ENCODE peak calls at places on chromosomes 4 and X, in four cellular contexts. I, F, M and N are unnamed samples. For H3K27me3, the result is how much of the 10 kb centered on the place peaks cover.

GRCh38 chrX:106917830-106918500 is 2.2 kb upstream of the CLDN2 start:
- DNase-seq in I (peak), F (no peak), M (no peak), N (no peak)

GRCh38 chr4:41390661-41391060 is 133.9 kb downstream of the UCHL1 start:
- DNase-seq in I (no peak), F (no peak), M (no peak), N (no peak)

GRCh38 chrX:40877869-40878268 is 142.5 kb upstream of the MED14 start:
- DNase-seq in I (no peak), F (peak), M (no peak), N (no peak)

GRCh38 chr4:81714251-81714650 is 242.5 kb upstream of the RASGEF1B start:
- DNase-seq in I (no peak), F (no peak), M (no peak), N (no peak)

GRCh38 chr4:79862842-79863241 is 210.2 kb downstream of the ANTXR2 start:
- DNase-seq in I (no peak), F (no peak), M (no peak), N (no peak)

GRCh38 chr4:189022441-189023035 is 883.3 kb downstream of the TRIML1 start:
- DNase-seq in I (peak), F (no peak), M (no peak), N (no peak)

GRCh38 chrX:16946971-16947562 is 609 bp downstream of the REPS2 start:
- DNase-seq in I (no peak), F (no peak), M (no peak), N (no peak)

GRCh38 chrX:114162068-114162735 is 421.7 kb upstream of the HTR2C start:
- DNase-seq in I (no peak), F (no peak), M (no peak), N (no peak)

GRCh38 chr4:118799235-118799932 is 36.5 kb downstream of the SEC24D start:
- DNase-seq in I (no peak), F (no peak), M (no peak), N (no peak)

GRCh38 chr4:76178296-76178695 is 30.1 kb upstream of the NUP54 start:
- DNase-seq in I (no peak), F (no peak), M (no peak), N (no peak)

GRCh38 chrX:7149421-7149820 is 1.5 kb upstream of the PUDP start:
- DNase-seq in I (no peak), F (no peak), M (no peak), N (no peak)

GRCh38 chrX:39065051-39065871 is 264.0 kb downstream of the MID1IP1 start:
- DNase-seq in I (no peak), F (no peak), M (no peak), N (no peak)

GRCh38 chr4:75306496-75306895 is 207.7 kb downstream of the RCHY1 start:
- DNase-seq in I (no peak), F (no peak), M (no peak), N (no peak)

GRCh38 chr4:163967263-163967662 is 472.8 kb downstream of the TMA16 start:
- DNase-seq in I (no peak), F (no peak), M (no peak), N (no peak)

GRCh38 chr4:148330161-148330560 is 112.1 kb downstream of the NR3C2 start:
- DNase-seq in I (no peak), F (peak), M (no peak), N (no peak)

GRCh38 chr4:128524311-128524710 is 236.7 kb upstream of the PGRMC2 start:
- DNase-seq in I (peak), F (no peak), M (peak), N (no peak)

GRCh38 chr4:166637816-166638215 is 596.5 kb downstream of the SPOCK3 start:
- DNase-seq in I (no peak), F (no peak), M (no peak), N (no peak)

GRCh38 chr4:104897297-104897645 is 249.4 kb upstream of the TET2 start:
- DNase-seq in I (no peak), F (no peak), M (no peak), N (no peak)

GRCh38 chr4:8399298-8399697 is 41.2 kb downstream of the ACOX3 start:
- DNase-seq in I (no peak), F (no peak), M (no peak), N (no peak)

GRCh38 chr4:145886871-145887240 is 51.8 kb downstream of the ZNF827 start:
- DNase-seq in I (no peak), F (no peak), M (no peak), N (no peak)

GRCh38 chr4:142353149-142353738 is 492.9 kb downstream of the INPP4B start:
- DNase-seq in I (peak), F (no peak), M (no peak), N (no peak)

GRCh38 chrX:11611161-11611560 is 54.6 kb downstream of the ARHGAP6 start:
- DNase-seq in I (no peak), F (no peak), M (no peak), N (no peak)

GRCh38 chr4:105632599-105632998 is 75.9 kb downstream of the INTS12 start:
- DNase-seq in I (no peak), F (no peak), M (no peak), N (no peak)

GRCh38 chr4:61309616-61310015 is 109.5 kb downstream of the ADGRL3 start:
- DNase-seq in I (no peak), F (no peak), M (no peak), N (no peak)

GRCh38 chrX:30530591-30530990 is 47.0 kb downstream of the TASL start:
- DNase-seq in I (peak), F (no peak), M (no peak), N (no peak)

GRCh38 chr4:26050671-26051070 is 136.7 kb downstream of the SMIM20 start:
- DNase-seq in I (no peak), F (no peak), M (no peak), N (no peak)

GRCh38 chrX:85907316-85907715 is 140.0 kb downstream of the CHM start:
- DNase-seq in I (no peak), F (no peak), M (no peak), N (no peak)

GRCh38 chrX:85906399-85906798 is 141.0 kb downstream of the CHM start:
- DNase-seq in I (no peak), F (no peak), M (no peak), N (no peak)

GRCh38 chrX:85905851-85906250 is 141.5 kb downstream of the CHM start:
- DNase-seq in I (no peak), F (no peak), M (no peak), N (no peak)

DNA sequence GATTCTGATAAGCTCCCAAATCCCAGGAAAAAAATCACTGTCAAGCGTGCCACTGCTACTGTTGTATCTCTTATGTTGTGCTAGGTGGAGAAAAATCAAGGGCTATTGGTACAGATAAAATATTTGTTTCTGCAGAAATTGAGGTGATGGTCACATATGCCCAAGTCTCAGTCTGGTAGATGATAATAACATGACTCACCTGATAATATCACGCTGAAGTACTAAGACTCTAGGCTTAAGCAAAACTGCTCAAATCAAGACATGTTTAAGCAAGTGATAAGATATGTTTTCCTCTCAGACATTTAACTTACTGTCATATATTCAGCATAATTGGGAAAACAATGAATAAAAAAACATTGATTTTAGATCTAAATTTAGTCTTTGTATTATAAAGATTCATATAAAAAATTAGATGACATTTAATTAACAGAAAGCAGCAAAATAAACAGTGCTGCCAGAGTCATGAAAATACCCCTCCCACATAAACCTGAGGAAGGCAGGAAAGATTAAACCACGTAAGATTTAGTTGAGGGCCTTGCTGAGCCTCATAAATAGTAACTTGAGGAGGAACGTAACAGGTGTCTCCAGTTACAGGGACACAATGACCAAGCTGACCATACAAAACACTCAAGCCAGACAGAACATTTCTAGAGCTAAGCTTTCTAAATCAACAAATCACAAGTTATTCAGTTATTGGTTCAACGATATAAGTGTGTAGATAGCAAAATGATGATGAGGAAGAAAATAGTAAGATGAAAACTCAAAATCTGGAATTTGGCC is 143.5 kb downstream of the CHM start:
- DNase-seq in I (no peak), F (no peak), M (no peak), N (no peak)
- H3K27me3 ChIP-seq in I (under half), F (under half), M (under half), N (under half)

GRCh38 chr4:98482503-98482846 is 175.9 kb downstream of the TSPAN5 start:
- DNase-seq in I (no peak), F (no peak), M (no peak), N (no peak)
- H3K27ac ChIP-seq in I (peak), F (no peak), M (no peak), N (no peak)

GRCh38 chrX:85765651-85766050 is 281.7 kb downstream of the CHM start:
- DNase-seq in I (no peak), F (no peak), M (no peak), N (no peak)
- H3K4me3 ChIP-seq in I (no peak), F (no peak), M (no peak), N (no peak)

GRCh38 chrX:29215251-29215650 is 628.0 kb downstream of the IL1RAPL1 start:
- DNase-seq in I (no peak), F (no peak), M (no peak), N (no peak)
- H3K27me3 ChIP-seq in I (under half), F (under half), M (under half), N (under half)

DNA sequence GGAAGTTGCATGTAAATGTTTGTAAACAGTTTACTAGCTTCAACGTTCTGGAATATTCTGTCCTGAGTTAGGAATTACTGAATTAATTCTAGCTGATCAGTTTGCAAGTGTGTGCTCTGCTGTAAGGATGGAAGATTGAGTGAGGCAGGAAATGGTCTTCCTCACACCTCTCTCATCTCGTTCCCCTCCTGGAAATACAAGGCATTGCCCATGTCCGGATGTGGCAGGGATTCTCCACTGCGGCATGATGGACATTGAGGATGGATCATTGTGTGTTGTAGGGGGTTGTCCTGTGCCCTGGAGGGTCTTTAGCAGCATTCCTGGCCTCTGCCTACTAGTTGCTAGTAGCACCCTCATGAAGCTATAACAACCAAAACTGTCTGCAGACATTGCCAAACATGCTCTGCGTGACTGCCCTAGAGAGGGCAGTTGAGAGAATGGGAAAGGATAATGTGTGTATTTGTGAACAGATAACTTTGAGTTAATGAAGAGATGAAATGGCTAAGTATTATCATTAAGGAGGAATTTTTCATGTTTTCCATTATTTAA is 12.6 kb downstream of the CA5B start:
- DNase-seq in I (no peak), F (no peak), M (no peak), N (no peak)
- H3K27ac ChIP-seq in I (no peak), F (peak), M (peak), N (peak)

GRCh38 chrX:15495801-15496200 is 2.7 kb upstream of the PIR start:
- DNase-seq in I (no peak), F (no peak), M (no peak), N (no peak)
- H3K4me3 ChIP-seq in I (no peak), F (no peak), M (no peak), N (no peak)

GRCh38 chrX:120308558-120308957 is 2.7 kb downstream of the TMEM255A start:
- DNase-seq in I (no peak), F (no peak), M (no peak), N (no peak)

GRCh38 chrX:120310861-120311631 is at the start of gene TMEM255A:
- DNase-seq in I (no peak), F (no peak), M (no peak), N (no peak)

GRCh38 chrX:120311632-120312000 is 355 bp upstream of the TMEM255A start:
- DNase-seq in I (no peak), F (no peak), M (no peak), N (no peak)

GRCh38 chrX:120308959-120309872 is 2.0 kb downstream of the TMEM255A start:
- DNase-seq in I (peak), F (peak), M (peak), N (peak)

GRCh38 chrX:120309873-120310730 is 1.2 kb downstream of the TMEM255A start:
- DNase-seq in I (no peak), F (no peak), M (no peak), N (no peak)
- H3K27me3 ChIP-seq in I (under half), F (half or more), M (under half), N (under half)

DNA sequence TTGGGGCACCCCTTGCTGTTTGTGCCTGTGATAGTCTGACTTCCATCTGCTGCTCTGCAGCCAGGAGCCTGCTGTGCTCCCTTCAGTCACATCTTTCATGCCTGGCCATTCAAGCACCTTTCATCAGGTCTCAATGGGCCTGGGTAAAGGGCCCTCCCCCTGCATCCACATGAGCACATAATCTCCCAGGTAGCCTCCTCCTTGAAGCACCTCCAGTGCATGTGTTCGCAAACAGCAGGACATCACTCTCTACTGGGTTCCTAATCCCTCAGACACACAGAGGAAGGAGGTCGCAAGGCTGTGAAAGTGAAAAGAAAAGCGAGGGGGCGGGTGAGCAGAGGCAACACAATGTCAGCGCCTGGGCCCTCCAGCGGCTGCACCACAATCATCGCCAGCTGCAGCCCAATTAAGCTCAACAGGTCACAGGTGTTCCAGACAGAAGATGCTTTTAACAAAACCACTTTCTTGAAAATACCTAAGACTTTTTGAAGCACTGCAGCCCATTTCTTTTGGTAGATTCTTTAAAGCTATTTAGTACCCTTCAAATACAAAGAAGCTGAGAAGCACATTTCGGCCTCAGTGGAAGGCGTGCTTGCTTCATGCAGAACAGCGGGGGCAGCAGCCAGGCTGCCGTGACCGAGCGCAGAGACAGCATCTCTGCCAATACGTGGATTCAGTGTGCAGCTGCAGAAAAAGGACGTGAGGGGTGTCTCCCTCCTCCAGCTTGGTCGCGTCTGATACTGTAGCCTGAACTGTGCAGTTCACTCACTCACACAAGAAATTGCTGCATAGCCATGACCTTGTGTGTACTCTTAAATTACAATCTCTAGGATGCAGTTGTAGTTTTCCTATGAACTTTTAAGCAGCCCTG is 92.2 kb upstream of the SPRY1 start:
- DNase-seq in I (no peak), F (no peak), M (no peak), N (no peak)
- H3K27ac ChIP-seq in I (no peak), F (no peak), M (no peak), N (no peak)

DNA sequence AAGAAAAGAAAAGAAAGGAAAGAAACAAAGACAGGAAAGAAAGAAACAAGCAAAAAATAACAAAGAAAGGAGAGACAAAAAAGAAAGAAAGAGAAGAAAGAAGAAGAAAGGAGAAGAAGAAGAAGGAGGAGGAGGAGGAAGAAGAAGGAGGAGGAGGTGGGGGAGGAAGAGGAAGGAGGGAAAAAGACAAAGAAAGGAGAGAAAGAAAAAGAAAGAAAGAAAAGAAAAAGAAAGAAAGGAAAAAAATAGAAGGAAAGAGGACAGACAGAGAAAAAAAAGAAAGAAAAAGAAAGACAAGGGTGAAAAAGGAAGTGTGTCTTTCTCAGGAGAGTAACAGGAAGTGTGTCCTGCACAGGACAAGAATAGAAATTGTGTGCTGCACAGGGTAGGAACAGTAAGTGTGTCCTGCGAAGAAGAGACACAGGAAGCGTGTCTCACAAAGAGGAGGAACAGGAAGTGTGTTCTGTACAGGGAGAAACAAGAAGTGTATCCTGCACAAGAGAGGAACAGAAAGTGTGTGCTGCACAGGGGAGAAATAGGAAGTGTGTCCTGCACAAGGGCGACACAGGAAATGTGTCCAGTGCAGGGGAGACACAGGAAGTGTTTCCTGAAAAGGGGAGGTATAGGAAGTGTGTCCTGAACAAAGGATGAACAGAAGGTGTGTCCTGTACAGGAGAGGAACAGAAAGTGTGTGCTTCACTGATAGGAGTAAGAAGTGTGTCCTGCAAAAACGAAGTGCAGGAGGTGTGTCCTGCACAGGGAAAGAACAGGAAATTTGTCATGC is 101.2 kb downstream of the ARSF start:
- DNase-seq in I (no peak), F (no peak), M (no peak), N (no peak)
- H3K4me3 ChIP-seq in I (no peak), F (no peak), M (no peak), N (no peak)